ENCODE peak calls at places on chromosomes 3 and 15, in eight cellular contexts. S is HCT116, I is endothelial cell of umbilical vein, V is suprapubic skin, U is HepG2, L is K562, E is transverse colon, O is sigmoid colon. R is an unnamed sample.
A peak's percentile ranks its signal among the peaks of the same experiment; 100 is the strongest.

GRCh38 chr3:54717506-54717905 is 210.4 kb downstream of the LRTM1 start:
- DNase-seq in S (no peak), I (no peak), V (no peak), U (no peak), L (no peak), E (no peak), O (no peak), R (no peak)

GRCh38 chr3:45665101-45665572 is 24.1 kb upstream of the SACM1L start:
- DNase-seq in S (peak; percentile 68), I (peak; percentile 78), V (no peak), U (peak; percentile 71), L (peak; percentile 83), E (peak; percentile 54), O (no peak), R (peak; percentile 83)

GRCh38 chr3:146594843-146595482 is 10.2 kb downstream of the PLSCR5 start:
- DNase-seq in S (peak; percentile 16), I (peak; percentile 35), V (no peak), U (peak; percentile 12), L (no peak), E (no peak), O (no peak), R (no peak)

GRCh38 chr15:31200735-31201151 is 99.2 kb upstream of the TRPM1 start:
- DNase-seq in S (no peak), I (peak; percentile 24), V (no peak), U (peak; percentile 46), L (peak; percentile 38), E (peak; percentile 72), O (peak; percentile 85), R (peak; percentile 83)

GRCh38 chr15:100093211-100094126 is 248.3 kb downstream of the ADAMTS17 start:
- DNase-seq in S (no peak), I (no peak), V (no peak), U (no peak), L (no peak), E (no peak), O (peak; percentile 39), R (no peak)

GRCh38 chr15:101172421-101173097 is 79.3 kb downstream of the CHSY1 start:
- DNase-seq in S (no peak), I (no peak), V (peak; percentile 53), U (no peak), L (no peak), E (no peak), O (no peak), R (no peak)

GRCh38 chr3:128999104-128999503 is 2.0 kb upstream of the EFCC1 start:
- DNase-seq in S (no peak), I (no peak), V (no peak), U (peak; percentile 27), L (no peak), E (no peak), O (no peak), R (no peak)

GRCh38 chr3:195829897-195830254 is 18.1 kb upstream of the MUC4 start:
- DNase-seq in S (no peak), I (no peak), V (no peak), U (no peak), L (no peak), E (no peak), O (no peak), R (no peak)

DNA sequence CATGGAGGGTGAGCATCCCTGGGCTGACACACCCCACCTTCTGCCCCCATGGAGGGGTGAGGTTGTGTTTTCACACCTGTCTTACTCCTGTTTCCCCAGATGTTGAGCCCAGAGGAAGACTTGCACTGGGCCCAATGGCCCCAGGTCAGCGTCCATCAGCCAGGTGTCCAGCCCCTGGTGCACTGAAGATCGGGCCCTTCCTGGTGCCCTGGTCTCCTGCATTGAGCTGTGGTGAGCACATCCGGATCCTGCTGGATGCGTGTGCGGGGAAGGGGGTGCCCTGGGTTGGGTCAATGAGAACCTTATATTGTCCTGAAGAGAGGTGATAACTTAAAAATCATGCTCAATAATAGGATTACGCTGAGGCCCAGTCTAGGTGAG is 227.3 kb downstream of the SNRPN start:
- DNase-seq in S (no peak), I (no peak), V (no peak), U (no peak), L (no peak), E (no peak), O (peak; percentile 35), R (no peak)
- H3K9me3 ChIP-seq in S (peaks cover 5% of the 10 kb centered on the region), I (peaks cover 12% of the 10 kb centered on the region), V (peaks cover 28% of the 10 kb centered on the region), U (peaks cover 99% of the 10 kb centered on the region), L (no peaks in the 10 kb centered on the region), E (no peaks in the 10 kb centered on the region), O (no peaks in the 10 kb centered on the region), R (no peaks in the 10 kb centered on the region)

GRCh38 chr3:121749276-121750086 is at the start of gene GOLGB1:
- DNase-seq in S (peak; percentile 99), I (peak; percentile 99), V (peak; percentile 97), U (peak; percentile 100), L (peak; percentile 90), E (peak; percentile 95), O (peak; percentile 98), R (peak; percentile 99)
- TF ChIP-seq POLR2A in S (peak; percentile 88), I (peak; percentile 96), V (peak; percentile 95), U (peak; percentile 99), L (peak; percentile 88), E (peak; percentile 100), O (peak; percentile 98), R (peak; percentile 95)

GRCh38 chr3:156535162-156535627 is 19.7 kb downstream of the SSR3 start:
- DNase-seq in S (peak; percentile 56), I (peak; percentile 94), V (peak; percentile 65), U (peak; percentile 96), L (no peak), E (peak; percentile 51), O (peak; percentile 94), R (no peak)
- TF ChIP-seq POLR2AphosphoS5 in S (peak; percentile 48), I (peak; percentile 82), V (peak; percentile 64), U (no peak), L (peak; percentile 14), E (peak; percentile 72), O (peak; percentile 83), R (peak; percentile 30)

GRCh38 chr15:56128081-56128480 is 115.6 kb downstream of the RFX7 start:
- DNase-seq in S (no peak), I (no peak), V (no peak), U (no peak), L (no peak), E (no peak), O (no peak), R (no peak)

GRCh38 chr15:56126409-56126808 is 117.3 kb downstream of the RFX7 start:
- DNase-seq in S (no peak), I (no peak), V (no peak), U (no peak), L (no peak), E (no peak), O (no peak), R (no peak)

GRCh38 chr15:56124391-56124790 is 119.3 kb downstream of the RFX7 start:
- DNase-seq in S (no peak), I (no peak), V (no peak), U (no peak), L (no peak), E (no peak), O (no peak), R (no peak)
- H3K9me3 ChIP-seq in S (no peaks in the 10 kb centered on the region), I (no peaks in the 10 kb centered on the region), V (peaks cover 19% of the 10 kb centered on the region), U (peaks cover 35% of the 10 kb centered on the region), L (peaks cover 8% of the 10 kb centered on the region), E (peaks cover 21% of the 10 kb centered on the region), O (no peaks in the 10 kb centered on the region), R (no peaks in the 10 kb centered on the region)

DNA sequence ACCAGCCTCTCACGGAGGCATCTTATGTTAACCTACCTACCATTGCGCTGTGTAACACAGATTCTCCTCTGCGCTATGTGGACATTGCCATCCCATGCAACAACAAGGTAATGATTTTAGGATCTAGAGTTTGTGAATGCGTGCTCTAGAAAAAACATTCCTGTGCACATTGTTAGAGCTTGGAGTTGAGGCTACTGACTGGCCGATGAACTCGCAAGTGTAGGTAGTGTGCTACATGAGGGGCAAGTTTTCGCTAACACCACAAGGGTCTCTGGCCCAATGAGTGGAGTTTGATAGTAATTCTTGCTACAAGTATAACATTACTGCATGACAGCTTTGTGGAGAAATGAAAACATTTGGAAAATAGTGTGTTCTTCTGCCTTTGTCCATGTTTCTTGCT is 4.4 kb downstream of the RPSA start:
- DNase-seq in S (no peak), I (no peak), V (no peak), U (no peak), L (no peak), E (no peak), O (no peak), R (no peak)
- TF ChIP-seq POLR2A in S (no peak), I (no peak), V (no peak), U (no peak), L (peak; percentile 35), E (no peak), O (no peak), R (no peak)

GRCh38 chr3:12991481-12991837 is 81.8 kb downstream of the IQSEC1 start:
- DNase-seq in S (no peak), I (no peak), V (no peak), U (no peak), L (no peak), E (no peak), O (no peak), R (no peak)
- TF ChIP-seq POLR2AphosphoS5 in S (no peak), I (no peak), V (no peak), U (no peak), L (no peak), E (no peak), O (no peak), R (no peak)